ENCODE peak calls at places on chromosomes 11 and 22, in six cellular contexts. V, D, B, F, K and T are unnamed samples. For H3K27me3, the result is how much of the 10 kb centered on the place peaks cover.

GRCh38 chr22:20807315-20807752 is 33.4 kb downstream of the SERPIND1 start:
- DNase-seq in V (no peak), D (no peak), B (no peak), F (no peak), K (no peak), T (no peak)

GRCh38 chr22:41286639-41287091 is 678 bp upstream of the RANGAP1 start:
- DNase-seq in V (no peak), D (no peak), B (peak), F (no peak), K (peak), T (no peak)

GRCh38 chr11:114279778-114280532 is 16.2 kb upstream of the NNMT start:
- DNase-seq in V (no peak), D (no peak), B (no peak), F (no peak), K (no peak), T (no peak)

GRCh38 chr11:60348116-60348515 is 21.1 kb downstream of the MS4A6E start:
- DNase-seq in V (no peak), D (no peak), B (no peak), F (no peak), K (no peak), T (no peak)

GRCh38 chr11:73716153-73717056 is 44.5 kb downstream of the RAB6A start:
- DNase-seq in V (no peak), D (no peak), B (no peak), F (no peak), K (no peak), T (no peak)

GRCh38 chr11:130434521-130435223 is 6.3 kb upstream of the ADAMTS8 start:
- DNase-seq in V (peak), D (peak), B (peak), F (peak), K (peak), T (peak)

GRCh38 chr11:130666781-130667251 is 218.4 kb downstream of the ADAMTS15 start:
- DNase-seq in V (no peak), D (no peak), B (no peak), F (no peak), K (no peak), T (no peak)

GRCh38 chr11:62547691-62548281 is 1.2 kb upstream of the AHNAK start:
- DNase-seq in V (peak), D (peak), B (no peak), F (peak), K (no peak), T (no peak)

GRCh38 chr22:20013382-20013871 is 3.2 kb downstream of the ARVCF start:
- DNase-seq in V (peak), D (no peak), B (peak), F (peak), K (no peak), T (peak)

GRCh38 chr11:2156416-2157182 is 4.4 kb downstream of the INS start:
- DNase-seq in V (peak), D (peak), B (peak), F (peak), K (no peak), T (peak)
- TF ChIP-seq CTCF in V (peak), D (peak), B (peak), F (peak), K (peak), T (peak)

GRCh38 chr11:35610636-35611035 is 7.6 kb upstream of the FJX1 start:
- DNase-seq in V (no peak), D (no peak), B (no peak), F (no peak), K (no peak), T (no peak)

GRCh38 chr11:35605691-35606090 is 12.6 kb upstream of the FJX1 start:
- DNase-seq in V (peak), D (peak), B (no peak), F (peak), K (no peak), T (peak)

GRCh38 chr11:35602979-35603378 is 15.3 kb upstream of the FJX1 start:
- DNase-seq in V (no peak), D (no peak), B (no peak), F (no peak), K (no peak), T (no peak)

GRCh38 chr11:35609656-35610055 is 8.6 kb upstream of the FJX1 start:
- DNase-seq in V (no peak), D (no peak), B (no peak), F (no peak), K (no peak), T (no peak)

GRCh38 chr11:35608502-35608901 is 9.8 kb upstream of the FJX1 start:
- DNase-seq in V (no peak), D (no peak), B (no peak), F (no peak), K (no peak), T (no peak)
- H3K27me3 ChIP-seq in V (under half), D (under half), B (under half), F (under half), K (under half), T (under half)

DNA sequence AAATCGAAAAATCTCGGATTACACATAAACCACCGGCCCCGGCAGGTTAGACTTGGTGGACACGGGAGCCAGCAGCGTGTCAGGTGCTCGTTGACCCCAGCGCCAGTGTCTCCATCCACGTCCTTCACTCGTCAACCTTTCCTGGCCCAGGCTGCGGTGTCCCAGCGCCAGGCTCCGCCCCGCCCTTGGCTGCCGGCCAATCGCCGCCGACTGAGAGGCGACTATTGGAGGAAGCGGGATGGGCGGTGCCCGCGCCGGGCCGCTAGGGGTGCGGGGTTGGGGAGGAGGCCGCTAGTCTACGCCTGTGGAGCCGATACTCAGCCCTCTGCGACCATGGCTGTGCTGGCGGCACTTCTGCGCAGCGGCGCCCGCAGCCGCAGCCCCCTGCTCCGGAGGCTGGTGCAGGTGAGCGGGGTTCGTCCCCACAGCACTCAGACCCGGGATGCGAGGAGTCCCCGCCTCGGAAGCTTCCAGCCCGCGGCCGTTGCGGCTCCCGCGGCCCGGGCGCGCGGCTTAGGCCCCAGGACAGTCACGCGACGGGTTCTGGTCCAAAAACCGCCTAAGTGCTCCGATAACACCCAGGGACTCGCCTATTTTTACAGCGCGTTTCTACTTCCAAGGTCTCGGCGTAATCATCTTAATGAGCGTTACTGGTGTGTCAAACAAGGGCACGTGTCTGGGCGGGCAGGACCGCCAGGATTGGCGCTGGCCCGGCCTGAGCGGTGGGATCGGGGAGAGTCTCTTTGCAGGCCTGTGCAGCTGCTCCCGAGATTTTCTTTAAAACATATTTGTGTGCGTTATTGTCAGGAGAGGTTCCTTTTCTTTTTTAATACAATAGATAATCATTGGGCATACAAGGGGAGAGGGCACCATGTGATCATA is at the start of gene ACAT1:
- DNase-seq in V (peak), D (peak), B (peak), F (peak), K (peak), T (peak)
- TF ChIP-seq CTCF in V (peak), D (peak), B (peak), F (peak), K (peak), T (peak)

GRCh38 chr22:50548046-50548912 is 2.6 kb downstream of the KLHDC7B start:
- DNase-seq in V (no peak), D (no peak), B (peak), F (no peak), K (no peak), T (no peak)

GRCh38 chr22:50550395-50550794 is 4.7 kb downstream of the KLHDC7B start:
- DNase-seq in V (no peak), D (no peak), B (peak), F (no peak), K (no peak), T (no peak)

GRCh38 chr22:50547231-50547851 is 1.6 kb downstream of the KLHDC7B start:
- DNase-seq in V (no peak), D (no peak), B (peak), F (no peak), K (no peak), T (no peak)

GRCh38 chr22:50551160-50551752 is 5.6 kb downstream of the KLHDC7B start:
- DNase-seq in V (no peak), D (no peak), B (peak), F (no peak), K (no peak), T (no peak)

DNA sequence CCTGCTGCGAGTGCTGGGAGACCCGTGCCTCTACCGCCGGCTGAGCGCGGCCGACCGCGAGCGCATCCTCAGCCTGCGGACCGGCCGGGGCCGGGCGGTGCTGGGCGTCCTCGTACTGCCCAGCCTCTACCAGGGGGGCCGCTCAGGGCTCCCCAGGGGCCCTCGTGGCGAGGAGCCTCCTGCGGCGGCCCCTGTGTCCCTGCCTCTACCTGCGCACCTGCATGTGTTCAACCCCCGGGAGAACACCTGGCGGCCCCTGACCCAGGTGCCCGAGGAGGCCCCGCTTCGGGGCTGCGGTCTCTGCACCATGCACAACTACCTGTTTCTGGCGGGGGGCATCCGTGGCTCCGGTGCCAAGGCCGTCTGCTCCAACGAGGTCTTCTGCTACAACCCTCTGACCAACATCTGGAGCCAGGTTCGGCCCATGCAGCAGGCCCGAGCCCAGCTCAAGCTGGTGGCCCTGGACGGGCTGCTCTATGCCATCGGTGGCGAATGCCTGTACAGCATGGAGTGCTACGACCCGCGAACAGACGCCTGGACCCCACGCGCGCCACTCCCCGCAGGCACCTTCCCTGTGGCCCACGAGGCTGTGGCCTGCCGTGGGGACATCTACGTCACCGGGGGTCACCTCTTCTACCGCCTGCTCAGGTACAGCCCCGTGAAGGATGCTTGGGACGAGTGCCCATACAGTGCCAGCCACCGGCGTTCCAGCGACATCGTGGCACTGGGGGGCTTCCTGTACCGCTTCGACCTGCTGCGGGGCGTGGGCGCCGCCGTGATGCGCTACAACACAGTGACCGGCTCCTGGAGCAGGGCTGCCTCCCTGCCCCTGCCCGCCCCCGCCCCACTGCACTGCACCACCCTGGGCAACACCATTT is 3.5 kb downstream of the KLHDC7B start:
- DNase-seq in V (no peak), D (no peak), B (peak), F (no peak), K (no peak), T (no peak)
- H3K27me3 ChIP-seq in V (under half), D (under half), B (under half), F (under half), K (under half), T (half or more)

DNA sequence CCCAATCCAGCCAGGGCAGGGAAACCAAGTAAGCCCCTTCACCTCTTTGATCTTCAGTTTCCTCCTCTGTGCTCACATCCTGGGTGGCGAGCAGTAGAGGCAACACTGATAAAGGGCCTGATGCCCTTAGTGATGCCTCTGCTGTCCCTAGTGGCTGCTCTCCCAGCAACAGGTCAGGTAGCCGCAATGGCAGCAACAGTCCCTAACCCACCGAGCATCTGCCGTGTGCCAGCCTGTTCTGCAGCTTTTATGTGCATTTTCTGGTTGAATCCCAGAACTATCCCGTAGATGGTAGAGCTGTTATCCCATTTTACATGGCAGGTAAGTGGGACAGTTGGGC is 5.2 kb downstream of the SCYL1 start:
- DNase-seq in V (no peak), D (no peak), B (no peak), F (no peak), K (no peak), T (no peak)
- TF ChIP-seq CTCF in V (peak), D (no peak), B (peak), F (no peak), K (peak), T (no peak)

GRCh38 chr11:121473064-121473777 is 20.5 kb upstream of the SORL1-AS1 start:
- DNase-seq in V (no peak), D (no peak), B (no peak), F (no peak), K (no peak), T (no peak)

GRCh38 chr11:121478895-121479281 is 26.1 kb upstream of the SORL1-AS1 start:
- DNase-seq in V (peak), D (no peak), B (no peak), F (no peak), K (no peak), T (no peak)

GRCh38 chr11:121479355-121479754 is 26.6 kb upstream of the SORL1-AS1 start:
- DNase-seq in V (peak), D (no peak), B (no peak), F (no peak), K (no peak), T (no peak)

GRCh38 chr11:121478226-121478894 is 25.6 kb upstream of the SORL1-AS1 start:
- DNase-seq in V (no peak), D (no peak), B (no peak), F (no peak), K (no peak), T (no peak)

DNA sequence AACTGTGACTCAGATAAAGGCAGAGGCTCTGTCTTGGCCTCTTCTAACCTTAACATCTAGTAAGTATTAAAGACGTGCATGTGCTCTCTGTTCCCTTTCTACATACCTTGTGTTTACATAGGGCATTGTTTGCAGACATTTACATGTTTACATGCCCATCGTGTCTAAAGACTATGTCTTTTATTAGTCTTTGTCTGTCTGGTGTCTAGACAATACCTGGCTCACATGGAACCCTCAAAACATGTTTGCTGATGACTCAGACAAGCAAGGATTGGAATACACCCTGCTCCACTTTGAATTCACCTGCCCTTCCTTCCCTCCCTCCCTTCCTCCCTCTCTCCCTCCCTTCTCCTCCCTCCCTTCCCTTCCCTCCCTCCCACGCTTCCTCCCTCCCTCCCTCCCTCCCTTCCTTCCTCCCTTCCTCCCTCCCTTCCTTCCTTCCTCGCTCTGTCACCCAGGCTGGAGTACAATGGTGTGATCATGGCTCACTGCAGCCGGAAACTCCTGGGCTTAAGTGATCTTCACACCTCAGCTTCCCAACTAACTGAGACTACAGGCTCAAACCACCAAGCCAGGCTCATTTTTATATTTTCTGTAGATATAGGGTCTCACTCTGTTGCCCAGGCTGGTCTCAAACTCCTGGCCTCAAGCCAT is 23.7 kb upstream of the SORL1-AS1 start:
- DNase-seq in V (no peak), D (no peak), B (no peak), F (no peak), K (no peak), T (no peak)
- H3K27me3 ChIP-seq in V (under half), D (under half), B (under half), F (under half), K (under half), T (under half)

GRCh38 chr11:111851636-111852035 is 19.7 kb downstream of the ALG9 start:
- DNase-seq in V (peak), D (no peak), B (no peak), F (no peak), K (no peak), T (no peak)
- TF ChIP-seq CTCF in V (peak), D (no peak), B (no peak), F (peak), K (no peak), T (no peak)

DNA sequence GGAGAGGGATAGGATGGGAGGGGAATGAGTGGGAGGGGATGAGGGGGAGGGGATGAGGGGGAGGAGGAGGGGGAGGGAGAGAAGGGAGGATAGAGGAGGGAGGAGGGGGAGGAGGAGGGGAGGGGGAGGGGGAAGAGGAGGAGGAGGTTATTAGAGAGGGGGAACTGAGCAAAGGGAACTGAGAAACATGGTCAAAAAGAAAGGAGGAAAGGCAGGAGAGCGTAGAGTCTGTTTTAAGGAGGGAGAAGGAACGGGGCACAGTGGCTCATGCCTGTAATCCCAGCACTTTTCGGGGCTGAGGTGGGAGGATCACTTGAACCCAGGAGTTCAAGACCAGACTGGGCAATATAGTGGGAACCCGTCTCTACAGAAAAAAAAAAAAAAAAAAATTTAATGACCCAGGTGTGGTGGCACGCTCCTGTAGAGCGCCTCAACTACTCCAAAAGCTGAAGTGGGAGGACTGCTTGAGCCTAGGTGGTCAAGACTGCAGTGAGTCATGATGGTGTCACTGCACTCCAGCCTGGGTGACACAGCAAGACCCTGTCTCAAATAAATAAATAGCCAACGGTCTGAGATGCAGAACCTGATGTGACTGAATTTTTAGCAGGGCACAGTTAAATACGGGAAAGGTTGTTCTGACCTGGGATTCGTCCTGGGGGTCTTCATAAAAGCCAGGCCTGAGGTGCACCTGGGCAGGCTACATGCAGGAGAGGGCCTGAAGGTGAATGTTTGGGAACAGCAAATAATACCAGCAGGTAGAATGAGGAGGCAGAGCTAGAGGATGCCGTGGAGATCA is 4.0 kb downstream of the B3GNT6 start:
- DNase-seq in V (no peak), D (no peak), B (no peak), F (no peak), K (no peak), T (no peak)
- H3K27me3 ChIP-seq in V (under half), D (under half), B (under half), F (under half), K (under half), T (under half)

DNA sequence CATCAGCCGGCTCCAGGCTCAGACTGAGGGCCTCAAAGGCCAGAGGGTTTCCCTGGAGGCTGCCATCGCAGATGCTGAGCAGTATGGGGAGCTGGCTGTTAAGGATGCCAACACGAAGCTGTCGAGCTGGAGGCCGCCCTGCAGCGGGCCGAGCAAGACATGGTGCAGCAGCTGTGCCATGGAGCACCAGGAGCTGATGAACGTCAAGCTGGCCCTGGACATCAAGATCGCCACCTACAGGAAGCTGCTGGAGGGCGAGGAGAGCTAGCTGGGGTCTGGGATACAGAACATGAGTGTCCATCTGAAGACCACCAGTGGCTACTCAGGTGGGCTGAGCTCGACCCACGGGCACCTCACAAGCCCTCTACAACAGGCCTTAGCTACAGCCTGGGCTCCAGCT is 4.0 kb upstream of the SCUBE2 start:
- DNase-seq in V (no peak), D (no peak), B (no peak), F (no peak), K (no peak), T (no peak)
- TF ChIP-seq CTCF in V (peak), D (no peak), B (no peak), F (no peak), K (peak), T (no peak)

DNA sequence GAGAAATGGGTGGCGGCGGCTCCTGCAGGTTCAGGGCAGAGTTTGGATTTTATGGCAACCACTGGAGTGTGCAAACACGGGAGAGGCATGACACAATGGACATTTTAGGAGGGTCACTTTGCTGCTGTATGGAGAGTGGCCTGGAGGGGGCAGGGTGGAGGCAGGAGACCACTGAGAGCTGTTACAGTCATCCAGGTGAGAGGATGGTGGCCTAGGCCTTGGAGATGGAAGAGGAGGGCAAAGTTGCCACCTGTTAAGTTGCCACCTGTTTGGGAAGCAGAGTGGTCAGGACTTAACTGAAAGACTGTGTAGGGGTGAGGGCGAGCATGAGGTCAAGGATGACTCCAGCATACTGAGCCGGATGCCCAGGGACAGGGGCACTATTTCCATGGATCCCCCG is 2.3 kb upstream of the RAD9A start:
- DNase-seq in V (peak), D (no peak), B (peak), F (no peak), K (no peak), T (no peak)
- H3K27me3 ChIP-seq in V (under half), D (under half), B (under half), F (under half), K (under half), T (under half)